ENCODE peak calls at places on chromosome X, in eight cellular contexts. J is GM12891; Q is MM.1S; L is PC-9; N is naive thymus-derived CD8-positive, alpha-beta T cell; Y is body of pancreas; F is RKO; A is frontal cortex. D is an unnamed sample.

GRCh38 chrX:110000000-110000399 is 2.9 kb upstream of the TMEM164 start:
- DNase-seq in N (no peak), Q (no peak), L (no peak), J (no peak), A (no peak), Y (no peak), F (no peak), D (no peak)

GRCh38 chrX:31117195-31117594 is 45.4 kb upstream of the FTHL17 start:
- DNase-seq in J (no peak), A (no peak), Y (no peak), L (no peak), Q (no peak), N (no peak), F (no peak), D (no peak)

GRCh38 chrX:117147249-117147648 is 684.5 kb upstream of the CT83 start:
- DNase-seq in A (no peak), N (no peak), L (no peak), J (no peak), F (no peak), Q (no peak), Y (no peak), D (no peak)

GRCh38 chrX:53738370-53738909 is 51.9 kb upstream of the HUWE1 start:
- DNase-seq in F (no peak), A (no peak), Y (no peak), Q (no peak), J (no peak), N (no peak), L (no peak), D (no peak)

GRCh38 chrX:150060406-150060805 is 122.1 kb upstream of the EOLA2 start:
- DNase-seq in L (no peak), J (no peak), F (no peak), A (no peak), Q (no peak), Y (no peak), N (no peak), D (no peak)

GRCh38 chrX:42098897-42099296 is 175.5 kb upstream of the CASK start:
- DNase-seq in Q (no peak), L (no peak), A (no peak), N (no peak), J (no peak), F (no peak), Y (no peak), D (no peak)

GRCh38 chrX:48511561-48511960 is 2.8 kb downstream of the PORCN start:
- DNase-seq in N (no peak), F (no peak), Q (no peak), Y (peak), J (no peak), A (no peak), L (no peak), D (no peak)

GRCh38 chrX:104315555-104315954 is 60.8 kb upstream of the ESX1 start:
- DNase-seq in L (peak), Y (no peak), A (no peak), J (no peak), F (peak), N (no peak), Q (no peak), D (no peak)

GRCh38 chrX:25034889-25035288 is 19.1 kb upstream of the ARX start:
- DNase-seq in Q (no peak), F (no peak), A (no peak), L (no peak), J (no peak), Y (no peak), N (no peak), D (no peak)

GRCh38 chrX:19535481-19535880 is 20.2 kb upstream of the MAP3K15 start:
- DNase-seq in J (no peak), L (peak), Y (no peak), A (no peak), Q (peak), F (peak), N (no peak), D (no peak)

GRCh38 chrX:112834016-112834855 is 6.4 kb downstream of the AMOT start:
- DNase-seq in F (no peak), Q (no peak), J (no peak), A (no peak), N (no peak), Y (no peak), L (peak), D (no peak)

GRCh38 chrX:42732506-42732905 is 45.5 kb downstream of the PPP1R2C start:
- DNase-seq in J (no peak), F (no peak), L (no peak), Y (peak), A (no peak), Q (no peak), N (no peak), D (no peak)

GRCh38 chrX:139738581-139738980 is 30.6 kb upstream of the MCF2 start:
- DNase-seq in Y (no peak), J (no peak), L (no peak), N (no peak), A (no peak), Q (peak), F (no peak), D (no peak)

GRCh38 chrX:123860506-123860840 is 620 bp downstream of the XIAP start:
- DNase-seq in J (no peak), Y (no peak), Q (peak), A (peak), F (peak), L (peak), N (peak), D (peak)

GRCh38 chrX:129577877-129578276 is 37.8 kb downstream of the OCRL start:
- DNase-seq in J (no peak), A (no peak), Q (no peak), Y (no peak), N (no peak), F (no peak), L (no peak), D (no peak)

GRCh38 chrX:130321550-130321949 is 18.2 kb upstream of the SLC25A14 start:
- DNase-seq in Y (no peak), A (no peak), F (no peak), L (no peak), N (no peak), J (no peak), Q (peak), D (no peak)

GRCh38 chrX:16484338-16484737 is 165.6 kb upstream of the S100G start:
- DNase-seq in Q (no peak), A (no peak), F (peak), Y (no peak), N (peak), L (peak), J (no peak), D (no peak)

GRCh38 chrX:20715176-20715575 is 448.5 kb upstream of the RPS6KA3 start:
- DNase-seq in F (no peak), N (no peak), L (no peak), Q (no peak), Y (no peak), A (no peak), J (no peak), D (no peak)

GRCh38 chrX:115413246-115413878 is 123.8 kb downstream of the LUZP4 start:
- DNase-seq in Q (no peak), L (no peak), A (no peak), J (no peak), Y (no peak), N (no peak), F (no peak), D (no peak)

GRCh38 chrX:10190367-10190766 is 33.6 kb downstream of the CLCN4 start:
- DNase-seq in A (peak), L (peak), N (no peak), F (peak), Y (peak), Q (peak), J (no peak), D (peak)

GRCh38 chrX:104665691-104666090 is 99.7 kb downstream of the IL1RAPL2 start:
- DNase-seq in Y (no peak), N (no peak), A (no peak), J (no peak), Q (no peak), F (no peak), L (no peak), D (no peak)

GRCh38 chrX:143994206-143994605 is 110.3 kb downstream of the UBE2NL start:
- DNase-seq in Y (no peak), F (no peak), L (no peak), J (no peak), N (no peak), A (no peak), Q (no peak), D (no peak)

GRCh38 chrX:114964374-114964773 is 53.0 kb downstream of the IL13RA2 start:
- DNase-seq in Q (no peak), J (no peak), Y (no peak), N (no peak), A (no peak), F (no peak), L (no peak), D (no peak)

GRCh38 chrX:118496763-118497079 is 1.1 kb downstream of the DOCK11 start:
- DNase-seq in J (no peak), Q (no peak), Y (no peak), F (no peak), A (no peak), L (no peak), N (no peak), D (no peak)

GRCh38 chrX:47361538-47362511 is 8.6 kb upstream of the ZNF157 start:
- DNase-seq in F (peak), Q (peak), A (peak), L (no peak), J (peak), N (peak), Y (peak), D (peak)

GRCh38 chrX:147827070-147827469 is 84.6 kb upstream of the FMR1 start:
- DNase-seq in N (no peak), A (no peak), Q (no peak), J (no peak), L (no peak), F (no peak), Y (no peak), D (no peak)

GRCh38 chrX:150486011-150486410 is 82.4 kb upstream of the MTM1 start:
- DNase-seq in J (no peak), Y (peak), A (no peak), L (peak), Q (peak), N (peak), F (peak), D (peak)

GRCh38 chrX:65581661-65582339 is 47.2 kb upstream of the LAS1L start:
- DNase-seq in F (peak), L (no peak), Q (peak), N (peak), A (peak), J (no peak), Y (peak), D (peak)

GRCh38 chrX:151736685-151737084 is 2.1 kb downstream of the CNGA2 start:
- DNase-seq in Y (no peak), F (no peak), N (no peak), L (no peak), J (no peak), A (no peak), Q (no peak), D (no peak)

GRCh38 chrX:109475174-109475891 is 6.6 kb downstream of the GUCY2F start:
- DNase-seq in J (no peak), Y (peak), N (no peak), A (peak), L (no peak), Q (no peak), F (peak), D (no peak)

GRCh38 chrX:73447311-73447794 is 500 bp downstream of the CDX4 start:
- DNase-seq in L (no peak), Q (no peak), J (no peak), F (no peak), N (no peak), Y (no peak), A (no peak), D (no peak)

GRCh38 chrX:15619053-15619772 is 18.5 kb upstream of the ACE2 start:
- DNase-seq in Q (no peak), J (no peak), N (no peak), F (peak), L (peak), Y (peak), A (no peak), D (no peak)

GRCh38 chrX:140744085-140744484 is 34.5 kb downstream of the LINC00632 start:
- DNase-seq in N (no peak), Q (no peak), F (no peak), L (no peak), Y (no peak), J (no peak), A (no peak), D (no peak)

GRCh38 chrX:44828008-44828605 is 15.7 kb upstream of the DUSP21 start:
- DNase-seq in Y (no peak), J (no peak), L (peak), N (no peak), Q (no peak), A (no peak), F (peak), D (no peak)

GRCh38 chrX:126836195-126836594 is 16.7 kb downstream of the PRR32 start:
- DNase-seq in F (no peak), N (no peak), L (no peak), Y (no peak), Q (no peak), A (peak), J (no peak), D (no peak)

GRCh38 chrX:88325634-88326033 is 421.4 kb upstream of the CPXCR1 start:
- DNase-seq in Y (no peak), J (no peak), Q (no peak), N (no peak), F (no peak), L (no peak), A (no peak), D (no peak)

D was measured in B cell.